ENCODE peak calls at places on chromosome 21, in five cellular contexts. One of them, this sample, is unnamed.

GRCh38 chr21:38820471-38821239 is 14.9 kb downstream of the ETS2 start:
- DNase-seq in pancreas: no peak
- DNase-seq in heart right ventricle: no peak
- DNase-seq in cardiac fibroblast: no peak
- DNase-seq in kidney: peak
- DNase-seq in this sample: no peak

GRCh38 chr21:16193758-16194606 is 464.2 kb downstream of the USP25 start:
- DNase-seq in pancreas: peak
- DNase-seq in heart right ventricle: peak
- DNase-seq in cardiac fibroblast: peak
- DNase-seq in kidney: peak
- DNase-seq in this sample: peak

GRCh38 chr21:42781150-42781980 is 98.0 kb downstream of the WDR4 start:
- DNase-seq in pancreas: peak
- DNase-seq in heart right ventricle: peak
- DNase-seq in cardiac fibroblast: no peak
- DNase-seq in kidney: peak
- DNase-seq in this sample: peak

GRCh38 chr21:38467911-38468310 is 30.4 kb downstream of the ERG start:
- DNase-seq in pancreas: no peak
- DNase-seq in heart right ventricle: no peak
- DNase-seq in cardiac fibroblast: no peak
- DNase-seq in kidney: no peak
- DNase-seq in this sample: no peak

GRCh38 chr21:26788783-26789182 is 56.4 kb downstream of the ADAMTS1 start:
- DNase-seq in pancreas: no peak
- DNase-seq in heart right ventricle: peak
- DNase-seq in cardiac fibroblast: no peak
- DNase-seq in kidney: no peak
- DNase-seq in this sample: peak

GRCh38 chr21:27476696-27477095 is 509.8 kb upstream of the ADAMTS5 start:
- DNase-seq in pancreas: no peak
- DNase-seq in heart right ventricle: no peak
- DNase-seq in cardiac fibroblast: peak
- DNase-seq in kidney: no peak
- DNase-seq in this sample: peak

GRCh38 chr21:42562258-42562657 is 48.6 kb downstream of the SLC37A1 start:
- DNase-seq in pancreas: no peak
- DNase-seq in heart right ventricle: no peak
- DNase-seq in cardiac fibroblast: no peak
- DNase-seq in kidney: no peak
- DNase-seq in this sample: no peak

GRCh38 chr21:15682977-15683376 is 46.8 kb upstream of the USP25 start:
- DNase-seq in pancreas: no peak
- DNase-seq in heart right ventricle: no peak
- DNase-seq in cardiac fibroblast: peak
- DNase-seq in kidney: no peak
- DNase-seq in this sample: no peak

GRCh38 chr21:16792155-16792554 is 720.7 kb upstream of the CXADR start:
- DNase-seq in pancreas: no peak
- DNase-seq in heart right ventricle: no peak
- DNase-seq in cardiac fibroblast: no peak
- DNase-seq in kidney: no peak
- DNase-seq in this sample: no peak

GRCh38 chr21:17391811-17392340 is 121.0 kb upstream of the CXADR start:
- DNase-seq in pancreas: no peak
- DNase-seq in heart right ventricle: no peak
- DNase-seq in cardiac fibroblast: no peak
- DNase-seq in kidney: no peak
- DNase-seq in this sample: no peak

GRCh38 chr21:39238275-39238674 is 55.0 kb upstream of the PSMG1 start:
- DNase-seq in pancreas: no peak
- DNase-seq in heart right ventricle: no peak
- DNase-seq in cardiac fibroblast: peak
- DNase-seq in kidney: no peak
- DNase-seq in this sample: no peak

GRCh38 chr21:24045775-24046215 is 1561.5 kb downstream of the MRPL39 start:
- DNase-seq in pancreas: peak
- DNase-seq in heart right ventricle: peak
- DNase-seq in cardiac fibroblast: peak
- DNase-seq in kidney: peak
- DNase-seq in this sample: peak

GRCh38 chr21:25385912-25386474 is 221.3 kb downstream of the MRPL39 start:
- DNase-seq in pancreas: peak
- DNase-seq in heart right ventricle: no peak
- DNase-seq in cardiac fibroblast: peak
- DNase-seq in kidney: no peak
- DNase-seq in this sample: peak

GRCh38 chr21:38139380-38140168 is 117.2 kb upstream of the KCNJ15 start:
- DNase-seq in pancreas: no peak
- DNase-seq in heart right ventricle: no peak
- DNase-seq in cardiac fibroblast: peak
- DNase-seq in kidney: no peak
- DNase-seq in this sample: no peak

GRCh38 chr21:39452207-39452964 is 616 bp downstream of the SH3BGR start:
- DNase-seq in pancreas: no peak
- DNase-seq in heart right ventricle: no peak
- DNase-seq in cardiac fibroblast: peak
- DNase-seq in kidney: no peak
- DNase-seq in this sample: no peak

GRCh38 chr21:39105341-39105765 is 77.9 kb downstream of the PSMG1 start:
- DNase-seq in pancreas: no peak
- DNase-seq in heart right ventricle: no peak
- DNase-seq in cardiac fibroblast: no peak
- DNase-seq in kidney: no peak
- DNase-seq in this sample: no peak

GRCh38 chr21:16211339-16212303 is 481.8 kb downstream of the USP25 start:
- DNase-seq in pancreas: no peak
- DNase-seq in heart right ventricle: no peak
- DNase-seq in cardiac fibroblast: peak
- DNase-seq in kidney: no peak
- DNase-seq in this sample: no peak

GRCh38 chr21:39125752-39126485 is 57.3 kb downstream of the PSMG1 start:
- DNase-seq in pancreas: peak
- DNase-seq in heart right ventricle: peak
- DNase-seq in cardiac fibroblast: peak
- DNase-seq in kidney: no peak
- DNase-seq in this sample: peak

GRCh38 chr21:42509239-42509638 is 4.4 kb upstream of the SLC37A1 start:
- DNase-seq in pancreas: no peak
- DNase-seq in heart right ventricle: no peak
- DNase-seq in cardiac fibroblast: no peak
- DNase-seq in kidney: no peak
- DNase-seq in this sample: no peak

GRCh38 chr21:38798481-38798882 is 7.2 kb upstream of the ETS2 start:
- DNase-seq in pancreas: no peak
- DNase-seq in heart right ventricle: no peak
- DNase-seq in cardiac fibroblast: peak
- DNase-seq in kidney: peak
- DNase-seq in this sample: no peak

GRCh38 chr21:24994717-24995116 is 612.6 kb downstream of the MRPL39 start:
- DNase-seq in pancreas: no peak
- DNase-seq in heart right ventricle: no peak
- DNase-seq in cardiac fibroblast: no peak
- DNase-seq in kidney: no peak
- DNase-seq in this sample: no peak

GRCh38 chr21:37165606-37166005 is 92.6 kb downstream of the TTC3 start:
- DNase-seq in pancreas: no peak
- DNase-seq in heart right ventricle: no peak
- DNase-seq in cardiac fibroblast: no peak
- DNase-seq in kidney: no peak
- DNase-seq in this sample: no peak

GRCh38 chr21:42171091-42172053 is 47.6 kb upstream of the ABCG1 start:
- DNase-seq in pancreas: peak
- DNase-seq in heart right ventricle: peak
- DNase-seq in cardiac fibroblast: peak
- DNase-seq in kidney: peak
- DNase-seq in this sample: peak

GRCh38 chr21:42202321-42202720 is 16.6 kb upstream of the ABCG1 start:
- DNase-seq in pancreas: no peak
- DNase-seq in heart right ventricle: no peak
- DNase-seq in cardiac fibroblast: peak
- DNase-seq in kidney: no peak
- DNase-seq in this sample: no peak

GRCh38 chr21:17613242-17613676 is 558 bp upstream of the BTG3 start:
- DNase-seq in pancreas: peak
- DNase-seq in heart right ventricle: no peak
- DNase-seq in cardiac fibroblast: peak
- DNase-seq in kidney: peak
- DNase-seq in this sample: peak

GRCh38 chr21:15839601-15840000 is 109.8 kb downstream of the USP25 start:
- DNase-seq in pancreas: no peak
- DNase-seq in heart right ventricle: no peak
- DNase-seq in cardiac fibroblast: peak
- DNase-seq in kidney: no peak
- DNase-seq in this sample: no peak

GRCh38 chr21:37642493-37642892 is 273.8 kb downstream of the KCNJ6 start:
- DNase-seq in pancreas: peak
- DNase-seq in heart right ventricle: no peak
- DNase-seq in cardiac fibroblast: no peak
- DNase-seq in kidney: no peak
- DNase-seq in this sample: no peak

GRCh38 chr21:38269567-38269917 is 12.8 kb downstream of the KCNJ15 start:
- DNase-seq in pancreas: no peak
- DNase-seq in heart right ventricle: no peak
- DNase-seq in cardiac fibroblast: no peak
- DNase-seq in kidney: no peak
- DNase-seq in this sample: no peak

GRCh38 chr21:38156200-38156599 is 100.6 kb upstream of the KCNJ15 start:
- DNase-seq in pancreas: no peak
- DNase-seq in heart right ventricle: no peak
- DNase-seq in cardiac fibroblast: no peak
- DNase-seq in kidney: no peak
- DNase-seq in this sample: no peak

DNA sequence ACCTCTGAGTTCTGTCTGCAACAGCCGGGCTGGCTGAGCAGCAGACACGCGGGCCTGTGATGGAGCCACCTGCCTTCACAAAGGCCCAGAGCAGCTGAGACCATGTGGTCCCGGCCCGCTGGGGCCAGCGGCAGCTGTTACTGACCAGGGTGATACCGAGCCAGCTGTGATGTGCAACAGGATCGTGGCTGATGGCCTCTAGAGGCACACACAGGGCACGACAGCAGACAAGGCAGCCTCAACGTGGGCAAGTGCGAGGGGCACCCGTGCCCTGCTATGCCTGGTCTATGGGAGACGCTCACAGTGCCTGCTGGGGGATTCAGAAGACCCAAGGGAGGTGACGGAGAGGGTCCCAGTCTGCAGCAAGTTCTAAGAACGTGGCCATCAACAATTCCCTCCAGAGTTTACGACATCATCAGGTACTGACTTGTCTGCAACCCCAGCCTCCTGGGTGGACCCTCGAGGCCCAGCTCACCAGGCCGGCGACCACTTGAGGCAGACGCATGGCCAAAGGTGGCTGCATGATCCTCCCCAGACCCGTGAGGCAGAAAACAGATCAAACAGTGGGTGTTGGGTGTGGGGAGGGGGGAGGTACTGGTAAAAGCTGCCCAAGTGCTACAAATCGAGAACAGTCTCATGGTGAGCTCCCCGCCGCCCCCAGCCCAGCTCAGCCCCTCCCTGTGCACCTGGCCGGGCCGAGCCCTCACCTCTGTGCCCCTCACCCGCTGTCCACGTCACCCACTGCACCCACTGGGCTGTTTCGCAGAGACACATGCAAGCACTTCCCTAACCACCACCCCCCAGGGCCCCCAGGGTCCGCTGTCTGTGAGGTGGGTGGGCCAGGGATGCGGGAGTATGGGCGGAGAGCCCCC is 6.0 kb downstream of the POFUT2 start:
- DNase-seq in pancreas: peak
- DNase-seq in heart right ventricle: no peak
- DNase-seq in cardiac fibroblast: no peak
- DNase-seq in kidney: peak
- DNase-seq in this sample: peak
- H3K4me3 ChIP-seq in pancreas: no peak
- H3K4me3 ChIP-seq in heart right ventricle: no peak
- H3K4me3 ChIP-seq in cardiac fibroblast: no peak
- H3K4me3 ChIP-seq in kidney: no peak
- H3K4me3 ChIP-seq in this sample: no peak

GRCh38 chr21:43956019-43956666 is 56.0 kb upstream of the TRAPPC10 start:
- DNase-seq in pancreas: no peak
- DNase-seq in heart right ventricle: no peak
- DNase-seq in cardiac fibroblast: no peak
- DNase-seq in kidney: no peak
- DNase-seq in this sample: no peak
- TF ChIP-seq CTCF in pancreas: no peak
- TF ChIP-seq CTCF in heart right ventricle: no peak
- TF ChIP-seq CTCF in cardiac fibroblast: no peak
- TF ChIP-seq CTCF in kidney: no peak
- TF ChIP-seq CTCF in this sample: no peak

DNA sequence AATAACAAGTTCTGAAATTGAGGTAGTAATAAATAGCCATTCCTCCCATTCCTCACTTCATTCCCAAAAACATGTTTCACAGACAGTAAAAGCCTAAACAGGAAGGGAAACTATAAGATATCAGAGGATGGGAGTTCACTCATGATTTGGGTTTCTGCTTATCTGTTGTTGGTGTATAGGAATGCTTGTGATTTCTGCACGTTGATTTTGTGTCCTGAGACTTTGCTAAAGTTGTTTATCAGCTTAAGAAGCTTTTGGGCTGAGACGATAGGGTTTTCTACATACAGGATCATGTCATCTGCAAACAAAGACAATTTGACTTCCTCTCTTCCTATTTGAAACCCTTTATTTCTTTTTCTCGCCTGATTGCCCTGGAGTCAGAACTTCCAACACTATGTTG is 26.0 kb upstream of the POFUT2 start:
- DNase-seq in pancreas: no peak
- DNase-seq in heart right ventricle: no peak
- DNase-seq in cardiac fibroblast: no peak
- DNase-seq in kidney: no peak
- DNase-seq in this sample: no peak
- H3K4me3 ChIP-seq in pancreas: no peak
- H3K4me3 ChIP-seq in heart right ventricle: no peak
- H3K4me3 ChIP-seq in cardiac fibroblast: no peak
- H3K4me3 ChIP-seq in kidney: no peak
- H3K4me3 ChIP-seq in this sample: no peak

DNA sequence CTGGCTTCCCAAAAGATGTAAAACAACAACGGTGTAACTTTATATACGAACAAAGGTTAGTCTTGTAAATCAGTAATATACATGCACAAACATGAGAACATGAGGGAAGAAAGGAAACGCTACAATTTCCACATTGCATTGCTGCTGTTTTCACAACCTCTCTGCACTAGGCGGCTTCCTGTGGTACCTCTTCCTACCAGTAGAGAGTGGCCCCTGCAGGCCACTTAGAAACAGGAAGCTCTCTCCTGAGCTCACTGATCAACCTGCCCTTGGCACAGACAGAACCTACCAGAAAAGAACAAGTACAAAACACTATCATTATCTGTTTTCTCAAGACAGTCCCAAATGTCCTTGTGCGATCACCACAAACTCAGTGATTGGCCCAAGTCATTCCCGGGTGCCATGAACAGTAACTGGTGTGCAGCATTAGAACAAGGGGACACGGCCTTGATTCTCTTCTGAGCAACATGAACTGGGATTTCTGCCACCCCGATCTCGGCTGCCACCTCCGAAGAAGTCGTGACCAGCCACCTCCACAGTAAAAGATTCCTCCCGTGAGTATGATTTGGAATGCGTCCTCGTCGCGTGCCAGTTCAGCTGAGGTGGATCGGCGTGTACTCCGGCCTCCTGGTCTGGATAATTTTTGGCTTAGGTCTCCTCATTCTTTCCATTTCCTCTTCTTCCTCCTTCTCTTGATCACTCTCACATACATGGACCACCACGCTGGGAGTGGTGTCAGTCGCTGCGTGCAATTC is 5.7 kb upstream of the KCNE1 start:
- DNase-seq in pancreas: no peak
- DNase-seq in heart right ventricle: no peak
- DNase-seq in cardiac fibroblast: no peak
- DNase-seq in kidney: no peak
- DNase-seq in this sample: no peak
- TF ChIP-seq CTCF in pancreas: no peak
- TF ChIP-seq CTCF in heart right ventricle: peak
- TF ChIP-seq CTCF in cardiac fibroblast: no peak
- TF ChIP-seq CTCF in kidney: peak
- TF ChIP-seq CTCF in this sample: no peak

This sample was measured in testis.